ENCODE peak calls at places on chromosomes 7 and 10, in ten cellular contexts. I, V, U, X, O, D, N, K, S and H are unnamed samples.

GRCh38 chr10:46229144-46229563 is 57.6 kb upstream of the ANTXRL start:
- DNase-seq in S (no peak), O (no peak), V (peak; percentile 61), X (peak; percentile 38), N (no peak), K (peak; percentile 47), U (no peak), I (peak; percentile 81), D (peak; percentile 67), H (peak; percentile 13)

GRCh38 chr7:150824379-150825177 is 24.0 kb downstream of the TMEM176A start:
- DNase-seq in V (no peak), S (no peak), U (peak; percentile 59), N (no peak), K (no peak), X (no peak), O (no peak), I (peak; percentile 35), D (no peak), H (no peak)

GRCh38 chr10:47336387-47337134 is 11.6 kb upstream of the RBP3 start:
- DNase-seq in D (no peak), S (no peak), N (no peak), U (no peak), X (no peak), I (no peak), K (no peak), O (no peak), V (no peak), H (peak; percentile 5)

GRCh38 chr10:29946953-29947700 is 112.3 kb downstream of the JCAD start:
- DNase-seq in X (no peak), N (peak; percentile 63), O (peak; percentile 88), D (no peak), I (peak; percentile 11), U (peak; percentile 63), S (peak; percentile 62), V (no peak), K (no peak), H (peak; percentile 50)

GRCh38 chr7:52944916-52945315 is 90.5 kb upstream of the POM121L12 start:
- DNase-seq in K (no peak), O (peak; percentile 12), V (no peak), U (no peak), N (peak; percentile 15), I (no peak), S (no peak), D (no peak), X (no peak), H (no peak)

GRCh38 chr7:136251826-136252225 is 274.7 kb upstream of the MTPN start:
- DNase-seq in K (no peak), V (no peak), X (no peak), N (no peak), S (no peak), D (no peak), I (peak; percentile 17), U (no peak), O (no peak), H (no peak)

GRCh38 chr10:50937230-50937907 is 51.9 kb upstream of the A1CF start:
- DNase-seq in I (peak; percentile 71), V (peak; percentile 55), N (peak; percentile 90), U (no peak), D (no peak), S (no peak), O (peak; percentile 19), X (no peak), K (no peak), H (no peak)

GRCh38 chr7:1386623-1387220 is 72.5 kb downstream of the MICALL2 start:
- DNase-seq in K (no peak), V (no peak), O (no peak), I (no peak), U (peak; percentile 37), D (no peak), X (no peak), S (no peak), N (no peak), H (no peak)

GRCh38 chr10:112532053-112532658 is 85.1 kb downstream of the VTI1A start:
- DNase-seq in I (no peak), V (no peak), K (no peak), N (no peak), O (no peak), D (no peak), S (no peak), X (no peak), U (no peak), H (no peak)

GRCh38 chr10:76456190-76456589 is 1024.8 kb downstream of the LRMDA start:
- DNase-seq in X (no peak), S (no peak), V (no peak), N (peak; percentile 69), K (no peak), I (no peak), O (no peak), D (no peak), U (peak; percentile 79), H (no peak)

GRCh38 chr10:24793648-24794379 is 70.1 kb upstream of the ARHGAP21 start:
- DNase-seq in D (no peak), S (no peak), I (no peak), N (no peak), K (no peak), V (no peak), U (no peak), O (no peak), X (no peak), H (no peak)

GRCh38 chr7:130896898-130897514 is 163.0 kb upstream of the KLF14 start:
- DNase-seq in S (no peak), V (peak; percentile 69), K (peak; percentile 74), O (no peak), I (peak; percentile 86), U (peak; percentile 87), N (peak; percentile 71), X (peak; percentile 80), D (peak; percentile 82), H (peak; percentile 71)
- H3K4me1 ChIP-seq in S (peaks cover 74% of the 10 kb centered on the region), V (no peaks in the 10 kb centered on the region), K (peaks cover 6% of the 10 kb centered on the region), O (peaks cover 63% of the 10 kb centered on the region), I (peaks cover 17% of the 10 kb centered on the region), U (peaks cover 8% of the 10 kb centered on the region), N (peaks cover 94% of the 10 kb centered on the region), X (peaks cover 47% of the 10 kb centered on the region), D (no peaks in the 10 kb centered on the region), H (peaks cover 92% of the 10 kb centered on the region)

GRCh38 chr7:40024841-40025240 is 74.8 kb downstream of the CDK13 start:
- DNase-seq in D (no peak), V (no peak), U (no peak), N (no peak), O (no peak), K (no peak), S (no peak), I (no peak), X (no peak), H (no peak)

GRCh38 chr7:40019558-40019957 is 69.5 kb downstream of the CDK13 start:
- DNase-seq in K (no peak), O (no peak), V (no peak), X (no peak), S (no peak), U (no peak), I (no peak), D (no peak), N (no peak), H (no peak)

GRCh38 chr7:40027545-40027944 is 77.5 kb downstream of the CDK13 start:
- DNase-seq in S (no peak), D (no peak), U (no peak), O (no peak), I (no peak), K (no peak), N (no peak), X (no peak), V (no peak), H (no peak)

GRCh38 chr7:40024048-40024447 is 74.0 kb downstream of the CDK13 start:
- DNase-seq in I (no peak), O (no peak), X (no peak), U (no peak), D (no peak), V (no peak), S (no peak), N (no peak), K (no peak), H (no peak)
- H3K4me1 ChIP-seq in I (peaks cover 4% of the 10 kb centered on the region), O (no peaks in the 10 kb centered on the region), X (no peaks in the 10 kb centered on the region), U (no peaks in the 10 kb centered on the region), D (no peaks in the 10 kb centered on the region), V (no peaks in the 10 kb centered on the region), S (no peaks in the 10 kb centered on the region), N (no peaks in the 10 kb centered on the region), K (no peaks in the 10 kb centered on the region), H (no peaks in the 10 kb centered on the region)

GRCh38 chr7:21941570-21942224 is 4.0 kb downstream of the CDCA7L start:
- DNase-seq in X (no peak), I (no peak), S (no peak), O (peak; percentile 61), N (peak; percentile 42), K (no peak), D (no peak), U (no peak), V (no peak), H (peak; percentile 57)
- H3K4me1 ChIP-seq in X (peaks cover 8% of the 10 kb centered on the region), I (peaks cover 59% of the 10 kb centered on the region), S (peaks cover 16% of the 10 kb centered on the region), O (peaks cover 36% of the 10 kb centered on the region), N (peaks cover 49% of the 10 kb centered on the region), K (peaks cover 3% of the 10 kb centered on the region), D (peaks cover 12% of the 10 kb centered on the region), U (peaks cover 2% of the 10 kb centered on the region), V (peaks cover 37% of the 10 kb centered on the region), H (peaks cover 34% of the 10 kb centered on the region)

GRCh38 chr10:104120903-104121484 is 977 bp upstream of the SFR1 start:
- DNase-seq in O (peak; percentile 97), K (peak; percentile 70), S (peak; percentile 97), N (peak; percentile 93), X (peak; percentile 88), D (peak; percentile 87), I (peak; percentile 97), U (peak; percentile 97), V (peak; percentile 85), H (peak; percentile 88)

GRCh38 chr10:104122273-104123107 is 519 bp downstream of the SFR1 start:
- DNase-seq in I (peak; percentile 67), S (no peak), D (no peak), O (no peak), V (no peak), U (no peak), X (no peak), K (no peak), N (no peak), H (no peak)

GRCh38 chr10:104120061-104120460 is 1.9 kb upstream of the SFR1 start:
- DNase-seq in D (no peak), K (no peak), V (no peak), I (no peak), O (peak; percentile 90), N (peak; percentile 53), S (no peak), X (no peak), U (no peak), H (no peak)

GRCh38 chr10:104120512-104120902 is 1.5 kb upstream of the SFR1 start:
- DNase-seq in K (no peak), V (no peak), S (no peak), N (no peak), X (no peak), I (no peak), U (no peak), D (no peak), O (no peak), H (no peak)

DNA sequence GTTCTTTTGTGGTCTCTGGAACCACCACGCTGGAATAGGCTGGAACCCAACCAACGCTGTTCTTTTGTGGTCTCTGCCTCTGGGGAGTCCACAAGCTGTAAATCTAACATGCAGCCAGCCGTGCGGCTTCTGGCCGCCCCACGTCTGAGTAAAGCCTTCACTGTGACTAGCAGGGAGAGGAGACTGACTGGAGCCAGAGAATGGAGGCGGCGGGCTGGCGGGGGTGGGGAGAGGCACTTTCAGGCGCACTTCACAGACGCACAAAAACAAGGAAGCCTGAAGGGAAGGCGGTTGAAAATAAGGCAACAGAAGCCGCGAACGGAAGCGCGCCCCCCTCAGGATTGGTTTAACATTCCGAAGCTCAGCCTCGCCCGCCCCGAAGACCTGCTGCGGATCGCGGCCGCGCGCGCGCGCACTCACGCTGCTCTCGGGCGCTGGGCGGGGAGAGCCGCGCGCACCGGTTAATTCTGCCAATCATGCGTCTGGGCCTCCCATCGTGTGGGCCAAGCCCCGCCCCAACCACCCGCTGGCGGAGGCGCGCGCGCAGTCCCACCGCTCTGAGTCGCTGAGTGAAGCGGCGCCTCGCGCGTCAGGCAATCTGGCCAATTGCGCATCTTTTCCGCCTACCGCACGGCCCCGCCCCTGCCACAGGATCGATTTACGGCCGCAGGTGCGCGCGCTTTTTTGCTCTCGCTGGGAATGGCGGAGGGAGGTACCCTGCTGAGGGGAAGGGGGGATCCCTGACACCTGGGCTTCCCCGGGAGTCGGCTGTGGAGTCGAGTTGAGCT is at the start of gene SFR1:
- DNase-seq in D (peak; percentile 99), X (peak; percentile 98), S (peak; percentile 91), V (peak; percentile 99), O (peak; percentile 98), I (peak; percentile 99), N (peak; percentile 96), K (peak; percentile 99), U (peak; percentile 100), H (peak; percentile 100)
- H3K4me1 ChIP-seq in D (no peaks in the 10 kb centered on the region), X (peaks cover 13% of the 10 kb centered on the region), S (peaks cover 21% of the 10 kb centered on the region), V (peaks cover 8% of the 10 kb centered on the region), O (peaks cover 34% of the 10 kb centered on the region), I (peaks cover 14% of the 10 kb centered on the region), N (peaks cover 48% of the 10 kb centered on the region), K (peaks cover 14% of the 10 kb centered on the region), U (no peaks in the 10 kb centered on the region), H (peaks cover 7% of the 10 kb centered on the region)